ENCODE peak calls at places on chromosomes 11 and 22, in seven cellular contexts. One of them, this sample, is unnamed.
A peak's percentile ranks its signal among the peaks of the same experiment; 100 is the strongest.

GRCh38 chr11:76257040-76257730 is 50.9 kb upstream of the WNT11 start:
- DNase-seq in colonic mucosa: no peak
- DNase-seq in right cardiac atrium: peak; percentile 18
- DNase-seq in effector memory CD4-positive, alpha-beta T cell: no peak
- DNase-seq in fibroblast of lung: no peak
- DNase-seq in trophoblast cell: peak; percentile 69
- DNase-seq in IMR-90: no peak
- DNase-seq in this sample: no peak

GRCh38 chr11:128208329-128209220 is 378.8 kb downstream of the ETS1 start:
- DNase-seq in colonic mucosa: no peak
- DNase-seq in right cardiac atrium: no peak
- DNase-seq in effector memory CD4-positive, alpha-beta T cell: no peak
- DNase-seq in fibroblast of lung: peak; percentile 98
- DNase-seq in trophoblast cell: peak; percentile 22
- DNase-seq in IMR-90: peak; percentile 93
- DNase-seq in this sample: no peak

GRCh38 chr11:12251651-12252560 is 125.5 kb upstream of the PARVA start:
- DNase-seq in colonic mucosa: no peak
- DNase-seq in right cardiac atrium: no peak
- DNase-seq in effector memory CD4-positive, alpha-beta T cell: no peak
- DNase-seq in fibroblast of lung: no peak
- DNase-seq in trophoblast cell: no peak
- DNase-seq in IMR-90: no peak
- DNase-seq in this sample: no peak

GRCh38 chr11:69122642-69123431 is 32.9 kb upstream of the SMIM38 start:
- DNase-seq in colonic mucosa: peak; percentile 92
- DNase-seq in right cardiac atrium: peak; percentile 82
- DNase-seq in effector memory CD4-positive, alpha-beta T cell: peak; percentile 25
- DNase-seq in fibroblast of lung: peak; percentile 84
- DNase-seq in trophoblast cell: peak; percentile 56
- DNase-seq in IMR-90: peak; percentile 70
- DNase-seq in this sample: peak; percentile 81

GRCh38 chr11:1354125-1354938 is 35.4 kb upstream of the BRSK2 start:
- DNase-seq in colonic mucosa: no peak
- DNase-seq in right cardiac atrium: no peak
- DNase-seq in effector memory CD4-positive, alpha-beta T cell: no peak
- DNase-seq in fibroblast of lung: no peak
- DNase-seq in trophoblast cell: no peak
- DNase-seq in IMR-90: no peak
- DNase-seq in this sample: no peak

GRCh38 chr11:120660024-120660565 is 148.5 kb downstream of the GRIK4 start:
- DNase-seq in colonic mucosa: peak; percentile 23
- DNase-seq in right cardiac atrium: peak; percentile 54
- DNase-seq in effector memory CD4-positive, alpha-beta T cell: no peak
- DNase-seq in fibroblast of lung: peak; percentile 41
- DNase-seq in trophoblast cell: no peak
- DNase-seq in IMR-90: peak; percentile 36
- DNase-seq in this sample: no peak

GRCh38 chr11:88320149-88320559 is 17.4 kb downstream of the CTSC start:
- DNase-seq in colonic mucosa: no peak
- DNase-seq in right cardiac atrium: no peak
- DNase-seq in effector memory CD4-positive, alpha-beta T cell: no peak
- DNase-seq in fibroblast of lung: peak; percentile 78
- DNase-seq in trophoblast cell: no peak
- DNase-seq in IMR-90: peak; percentile 76
- DNase-seq in this sample: no peak

GRCh38 chr22:39178206-39179111 is 26.0 kb upstream of the CBX7 start:
- DNase-seq in colonic mucosa: no peak
- DNase-seq in right cardiac atrium: no peak
- DNase-seq in effector memory CD4-positive, alpha-beta T cell: no peak
- DNase-seq in fibroblast of lung: peak; percentile 43
- DNase-seq in trophoblast cell: no peak
- DNase-seq in IMR-90: peak; percentile 43
- DNase-seq in this sample: no peak

GRCh38 chr11:126416542-126417090 is 61.1 kb downstream of the ST3GAL4 start:
- DNase-seq in colonic mucosa: peak; percentile 94
- DNase-seq in right cardiac atrium: peak; percentile 98
- DNase-seq in effector memory CD4-positive, alpha-beta T cell: peak; percentile 27
- DNase-seq in fibroblast of lung: peak; percentile 80
- DNase-seq in trophoblast cell: peak; percentile 79
- DNase-seq in IMR-90: peak; percentile 68
- DNase-seq in this sample: peak; percentile 72

GRCh38 chr22:46280999-46281623 is 13.3 kb downstream of the TTC38 start:
- DNase-seq in colonic mucosa: no peak
- DNase-seq in right cardiac atrium: peak; percentile 54
- DNase-seq in effector memory CD4-positive, alpha-beta T cell: no peak
- DNase-seq in fibroblast of lung: no peak
- DNase-seq in trophoblast cell: no peak
- DNase-seq in IMR-90: no peak
- DNase-seq in this sample: peak; percentile 59

GRCh38 chr11:45852018-45852711 is 4.9 kb downstream of the CRY2 start:
- DNase-seq in colonic mucosa: no peak
- DNase-seq in right cardiac atrium: no peak
- DNase-seq in effector memory CD4-positive, alpha-beta T cell: no peak
- DNase-seq in fibroblast of lung: no peak
- DNase-seq in trophoblast cell: no peak
- DNase-seq in IMR-90: no peak
- DNase-seq in this sample: peak; percentile 15

GRCh38 chr11:11977206-11977938 is 31.1 kb downstream of the DKK3 start:
- DNase-seq in colonic mucosa: no peak
- DNase-seq in right cardiac atrium: peak; percentile 85
- DNase-seq in effector memory CD4-positive, alpha-beta T cell: no peak
- DNase-seq in fibroblast of lung: peak; percentile 97
- DNase-seq in trophoblast cell: peak; percentile 64
- DNase-seq in IMR-90: peak; percentile 96
- DNase-seq in this sample: no peak

GRCh38 chr22:49586873-49587272 is 240.8 kb downstream of the BRD1 start:
- DNase-seq in colonic mucosa: no peak
- DNase-seq in right cardiac atrium: no peak
- DNase-seq in effector memory CD4-positive, alpha-beta T cell: no peak
- DNase-seq in fibroblast of lung: no peak
- DNase-seq in trophoblast cell: no peak
- DNase-seq in IMR-90: no peak
- DNase-seq in this sample: no peak

GRCh38 chr22:50002791-50003190 is 9.8 kb downstream of the IL17REL start:
- DNase-seq in colonic mucosa: no peak
- DNase-seq in right cardiac atrium: peak; percentile 28
- DNase-seq in effector memory CD4-positive, alpha-beta T cell: no peak
- DNase-seq in fibroblast of lung: peak; percentile 21
- DNase-seq in trophoblast cell: no peak
- DNase-seq in IMR-90: peak; percentile 27
- DNase-seq in this sample: no peak

GRCh38 chr22:21064917-21065864 is 19.4 kb downstream of the LRRC74B start:
- DNase-seq in colonic mucosa: no peak
- DNase-seq in right cardiac atrium: no peak
- DNase-seq in effector memory CD4-positive, alpha-beta T cell: no peak
- DNase-seq in fibroblast of lung: no peak
- DNase-seq in trophoblast cell: no peak
- DNase-seq in IMR-90: no peak
- DNase-seq in this sample: no peak

GRCh38 chr22:49368976-49369725 is 458.5 kb downstream of the BRD1 start:
- DNase-seq in colonic mucosa: peak; percentile 14
- DNase-seq in right cardiac atrium: peak; percentile 43
- DNase-seq in effector memory CD4-positive, alpha-beta T cell: no peak
- DNase-seq in fibroblast of lung: no peak
- DNase-seq in trophoblast cell: no peak
- DNase-seq in IMR-90: no peak
- DNase-seq in this sample: no peak

GRCh38 chr22:35842954-35843353 is 125.3 kb downstream of the APOL5 start:
- DNase-seq in colonic mucosa: peak; percentile 42
- DNase-seq in right cardiac atrium: peak; percentile 44
- DNase-seq in effector memory CD4-positive, alpha-beta T cell: no peak
- DNase-seq in fibroblast of lung: peak; percentile 27
- DNase-seq in trophoblast cell: peak; percentile 33
- DNase-seq in IMR-90: peak; percentile 36
- DNase-seq in this sample: no peak

GRCh38 chr11:113114452-113115027 is 153.3 kb downstream of the NCAM1 start:
- DNase-seq in colonic mucosa: peak; percentile 25
- DNase-seq in right cardiac atrium: peak; percentile 81
- DNase-seq in effector memory CD4-positive, alpha-beta T cell: no peak
- DNase-seq in fibroblast of lung: peak; percentile 46
- DNase-seq in trophoblast cell: peak; percentile 35
- DNase-seq in IMR-90: peak; percentile 8
- DNase-seq in this sample: peak; percentile 62

DNA sequence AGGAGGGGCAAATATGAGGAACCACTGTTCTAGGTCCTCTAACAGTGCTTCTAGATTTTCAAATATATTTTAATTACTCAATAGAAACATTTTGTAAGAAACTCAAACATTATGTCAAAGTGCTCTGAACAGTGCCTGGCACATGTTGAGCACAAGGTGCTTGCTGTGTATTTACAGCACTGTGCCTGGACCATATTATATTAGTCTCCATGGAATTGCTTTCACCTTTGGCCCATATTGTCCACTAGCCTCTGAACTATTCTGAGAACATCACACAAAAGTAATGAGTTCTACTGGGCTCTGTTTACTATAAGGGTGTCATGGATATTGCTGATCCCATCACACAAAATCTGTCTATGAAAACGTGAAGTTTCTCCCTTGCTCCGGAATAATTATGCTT is 76.7 kb downstream of the PPFIBP2 start:
- DNase-seq in colonic mucosa: no peak
- DNase-seq in right cardiac atrium: no peak
- DNase-seq in effector memory CD4-positive, alpha-beta T cell: no peak
- DNase-seq in fibroblast of lung: no peak
- DNase-seq in trophoblast cell: no peak
- DNase-seq in IMR-90: no peak
- DNase-seq in this sample: no peak
- H3K27ac ChIP-seq in colonic mucosa: no peak overlapping the region
- H3K27ac ChIP-seq in right cardiac atrium: no peak overlapping the region
- H3K27ac ChIP-seq in effector memory CD4-positive, alpha-beta T cell: no peak overlapping the region
- H3K27ac ChIP-seq in fibroblast of lung: no peak overlapping the region
- H3K27ac ChIP-seq in trophoblast cell: no peak overlapping the region
- H3K27ac ChIP-seq in IMR-90: no peak overlapping the region
- H3K27ac ChIP-seq in this sample: peak overlapping the region; percentile 59

DNA sequence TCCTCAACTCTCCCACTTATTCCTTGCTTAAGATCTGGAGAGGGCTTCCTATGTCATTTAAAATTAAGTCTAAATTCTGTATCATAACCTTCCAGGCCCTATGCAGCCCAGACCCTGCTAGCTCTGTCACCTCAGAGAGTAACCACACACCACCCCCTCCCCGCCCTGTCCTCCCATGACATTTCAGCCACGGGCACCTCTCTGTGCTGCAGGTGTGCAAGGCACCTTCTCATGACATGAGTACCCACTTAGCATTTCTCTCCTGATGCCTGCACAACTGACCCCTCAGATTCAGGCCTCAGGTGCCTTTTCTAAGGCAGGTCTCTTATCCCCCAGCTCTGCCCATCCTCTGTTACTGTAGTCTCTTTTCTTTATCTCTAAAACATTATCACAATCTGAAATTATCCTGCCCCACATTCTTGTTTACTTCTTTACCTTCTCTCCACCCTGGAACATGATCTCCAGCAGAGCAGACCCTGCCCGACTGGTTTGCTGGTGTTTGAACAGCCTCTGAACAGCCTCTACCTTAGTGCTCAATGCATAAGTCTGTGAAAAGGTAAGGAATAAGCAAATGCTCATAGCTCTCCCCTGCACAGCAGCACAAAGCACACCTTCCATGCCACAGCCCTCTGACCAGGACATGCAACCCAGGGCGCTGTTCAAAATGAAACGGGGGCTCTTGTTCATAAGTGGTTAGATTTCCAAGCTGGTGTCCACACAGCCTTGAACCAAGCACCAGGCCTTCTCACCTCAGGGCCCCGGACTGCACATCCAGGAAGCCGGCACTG is 196.1 kb upstream of the B3GAT1 start:
- DNase-seq in colonic mucosa: no peak
- DNase-seq in right cardiac atrium: no peak
- DNase-seq in effector memory CD4-positive, alpha-beta T cell: no peak
- DNase-seq in fibroblast of lung: no peak
- DNase-seq in trophoblast cell: no peak
- DNase-seq in IMR-90: no peak
- DNase-seq in this sample: no peak
- H3K27ac ChIP-seq in colonic mucosa: no peak overlapping the region
- H3K27ac ChIP-seq in right cardiac atrium: no peak overlapping the region
- H3K27ac ChIP-seq in effector memory CD4-positive, alpha-beta T cell: no peak overlapping the region
- H3K27ac ChIP-seq in fibroblast of lung: no peak overlapping the region
- H3K27ac ChIP-seq in trophoblast cell: no peak overlapping the region
- H3K27ac ChIP-seq in IMR-90: no peak overlapping the region
- H3K27ac ChIP-seq in this sample: no peak overlapping the region

GRCh38 chr11:72552399-72552910 is 118.1 kb upstream of the CLPB start:
- DNase-seq in colonic mucosa: no peak
- DNase-seq in right cardiac atrium: no peak
- DNase-seq in effector memory CD4-positive, alpha-beta T cell: no peak
- DNase-seq in fibroblast of lung: no peak
- DNase-seq in trophoblast cell: no peak
- DNase-seq in IMR-90: no peak
- DNase-seq in this sample: no peak
- H3K27ac ChIP-seq in colonic mucosa: no peak overlapping the region
- H3K27ac ChIP-seq in right cardiac atrium: no peak overlapping the region
- H3K27ac ChIP-seq in effector memory CD4-positive, alpha-beta T cell: no peak overlapping the region
- H3K27ac ChIP-seq in fibroblast of lung: no peak overlapping the region
- H3K27ac ChIP-seq in trophoblast cell: no peak overlapping the region
- H3K27ac ChIP-seq in IMR-90: no peak overlapping the region
- H3K27ac ChIP-seq in this sample: no peak overlapping the region

DNA sequence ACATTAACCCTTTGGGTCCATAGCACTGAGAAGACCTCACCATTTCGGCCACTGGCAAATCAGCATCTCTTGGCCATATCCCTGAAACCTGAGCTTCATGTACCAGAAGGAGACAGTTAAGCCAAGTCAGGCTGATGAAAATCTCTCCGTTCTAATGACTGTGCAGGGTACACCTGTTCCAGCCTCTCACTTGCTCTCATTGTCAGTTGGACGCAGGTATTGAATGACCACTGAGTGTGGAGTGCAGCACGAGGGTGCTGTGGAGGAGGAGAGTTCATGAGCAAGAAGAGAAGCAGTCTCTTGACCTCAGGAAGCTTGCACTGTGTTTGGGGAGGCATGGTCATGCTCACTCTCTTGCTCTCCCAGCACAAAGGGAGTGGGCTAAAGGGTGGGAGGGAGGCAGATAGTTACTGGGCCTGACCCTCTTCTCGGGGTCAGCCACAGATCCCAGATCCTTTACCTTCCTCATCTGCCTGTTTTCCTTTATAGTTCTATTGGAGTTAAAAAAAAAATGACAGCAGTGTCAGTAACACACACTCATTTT is 65.2 kb downstream of the ZBTB16 start:
- DNase-seq in colonic mucosa: no peak
- DNase-seq in right cardiac atrium: no peak
- DNase-seq in effector memory CD4-positive, alpha-beta T cell: no peak
- DNase-seq in fibroblast of lung: no peak
- DNase-seq in trophoblast cell: no peak
- DNase-seq in IMR-90: no peak
- DNase-seq in this sample: no peak
- H3K27ac ChIP-seq in colonic mucosa: no peak overlapping the region
- H3K27ac ChIP-seq in right cardiac atrium: no peak overlapping the region
- H3K27ac ChIP-seq in effector memory CD4-positive, alpha-beta T cell: no peak overlapping the region
- H3K27ac ChIP-seq in fibroblast of lung: no peak overlapping the region
- H3K27ac ChIP-seq in trophoblast cell: no peak overlapping the region
- H3K27ac ChIP-seq in IMR-90: no peak overlapping the region
- H3K27ac ChIP-seq in this sample: no peak overlapping the region

GRCh38 chr11:129911298-129911697 is 15.9 kb upstream of the NFRKB start:
- DNase-seq in colonic mucosa: no peak
- DNase-seq in right cardiac atrium: no peak
- DNase-seq in effector memory CD4-positive, alpha-beta T cell: no peak
- DNase-seq in fibroblast of lung: peak; percentile 8
- DNase-seq in trophoblast cell: no peak
- DNase-seq in IMR-90: peak; percentile 63
- DNase-seq in this sample: no peak
- H3K27ac ChIP-seq in colonic mucosa: no peak overlapping the region
- H3K27ac ChIP-seq in right cardiac atrium: no peak overlapping the region
- H3K27ac ChIP-seq in effector memory CD4-positive, alpha-beta T cell: no peak overlapping the region
- H3K27ac ChIP-seq in fibroblast of lung: no peak overlapping the region
- H3K27ac ChIP-seq in trophoblast cell: no peak overlapping the region
- H3K27ac ChIP-seq in IMR-90: peak overlapping the region; percentile 2
- H3K27ac ChIP-seq in this sample: no peak overlapping the region

This sample was measured in caudate nucleus.